ENCODE peak calls at places on chromosomes 13 and 19, in nine cellular contexts. T is breast epithelium, C is tibial nerve, A is spleen, Z is esophagus squamous epithelium, M is heart left ventricle, G is esophagus muscularis mucosa, P is Peyer's patch, H is stomach. K is an unnamed sample. For H3K36me3, the result is how much of the 10 kb centered on the place peaks cover.

GRCh38 chr13:21672811-21673591 is 2.1 kb downstream of the FGF9 start:
- DNase-seq in T (no peak), C (no peak), A (no peak), Z (no peak), M (no peak), G (no peak), P (no peak), H (no peak), K (no peak)

GRCh38 chr13:113483504-113484287 is 6.8 kb downstream of the DCUN1D2 start:
- DNase-seq in T (no peak), C (no peak), A (no peak), Z (no peak), M (peak), G (no peak), P (no peak), H (no peak), K (no peak)

GRCh38 chr19:12947702-12948596 is 2.3 kb downstream of the RAD23A start:
- DNase-seq in T (no peak), C (no peak), A (no peak), Z (no peak), M (no peak), G (no peak), P (no peak), H (peak), K (no peak)

GRCh38 chr19:48551437-48552302 is at the start of gene SULT2B1:
- DNase-seq in T (peak), C (no peak), A (no peak), Z (no peak), M (no peak), G (no peak), P (peak), H (peak), K (no peak)

GRCh38 chr19:38564981-38565685 is 52.6 kb downstream of the MAP4K1 start:
- DNase-seq in T (no peak), C (no peak), A (peak), Z (no peak), M (no peak), G (no peak), P (peak), H (no peak), K (no peak)

GRCh38 chr19:34692541-34692940 is 15.1 kb downstream of the ZNF302 start:
- DNase-seq in T (no peak), C (no peak), A (no peak), Z (no peak), M (no peak), G (no peak), P (no peak), H (no peak), K (no peak)

GRCh38 chr19:27752530-27753184 is 1460.3 kb downstream of the UQCRFS1 start:
- DNase-seq in T (no peak), C (no peak), A (no peak), Z (no peak), M (no peak), G (no peak), P (peak), H (peak), K (peak)

GRCh38 chr13:44972956-44973581 is 16.2 kb downstream of the NUFIP1 start:
- DNase-seq in T (no peak), C (no peak), A (no peak), Z (no peak), M (no peak), G (no peak), P (no peak), H (no peak), K (no peak)

GRCh38 chr13:32142956-32143375 is 111.4 kb downstream of the FRY start:
- DNase-seq in T (no peak), C (no peak), A (no peak), Z (no peak), M (no peak), G (no peak), P (no peak), H (no peak), K (no peak)

GRCh38 chr19:40332669-40333068 is 15.5 kb downstream of the C19orf47 start:
- DNase-seq in T (no peak), C (no peak), A (no peak), Z (no peak), M (no peak), G (no peak), P (no peak), H (no peak), K (no peak)

GRCh38 chr13:26445092-26445491 is 112.4 kb upstream of the WASF3 start:
- DNase-seq in T (no peak), C (no peak), A (no peak), Z (no peak), M (no peak), G (no peak), P (no peak), H (no peak), K (no peak)

GRCh38 chr13:24074687-24075086 is 85.8 kb upstream of the SPATA13 start:
- DNase-seq in T (no peak), C (no peak), A (no peak), Z (no peak), M (no peak), G (no peak), P (no peak), H (peak), K (no peak)

GRCh38 chr13:41231786-41232185 is 31.6 kb downstream of the MTRF1 start:
- DNase-seq in T (no peak), C (no peak), A (no peak), Z (no peak), M (no peak), G (no peak), P (no peak), H (peak), K (no peak)

GRCh38 chr19:54461201-54462071 is 2.1 kb downstream of the LENG9 start:
- DNase-seq in T (no peak), C (no peak), A (peak), Z (no peak), M (no peak), G (no peak), P (no peak), H (no peak), K (no peak)

GRCh38 chr13:95378603-95379002 is 77.4 kb upstream of the ABCC4 start:
- DNase-seq in T (no peak), C (no peak), A (no peak), Z (no peak), M (peak), G (no peak), P (no peak), H (no peak), K (peak)

GRCh38 chr13:75798353-75799245 is 162.5 kb downstream of the LMO7 start:
- DNase-seq in T (no peak), C (no peak), A (no peak), Z (no peak), M (no peak), G (no peak), P (peak), H (no peak), K (no peak)

GRCh38 chr13:95201814-95202521 is 99.3 kb downstream of the ABCC4 start:
- DNase-seq in T (no peak), C (no peak), A (no peak), Z (no peak), M (no peak), G (no peak), P (no peak), H (no peak), K (no peak)

GRCh38 chr13:30143671-30144400 is 163.5 kb downstream of the KATNAL1 start:
- DNase-seq in T (no peak), C (no peak), A (no peak), Z (no peak), M (no peak), G (no peak), P (no peak), H (no peak), K (no peak)

GRCh38 chr13:77001963-77002587 is 10.2 kb downstream of the CLN5 start:
- DNase-seq in T (no peak), C (no peak), A (no peak), Z (no peak), M (no peak), G (no peak), P (no peak), H (no peak), K (no peak)
- TF ChIP-seq POLR2A in T (no peak), C (no peak), A (no peak), Z (no peak), M (no peak), G (no peak), P (no peak), H (no peak), K (no peak)

GRCh38 chr19:19049406-19049805 is 14.4 kb upstream of the SLC25A42 start:
- DNase-seq in T (no peak), C (no peak), A (no peak), Z (no peak), M (no peak), G (no peak), P (no peak), H (no peak), K (no peak)
- H3K36me3 ChIP-seq in T (under half), C (under half), A (half or more), Z (under half), M (under half), G (half or more), P (under half), H (half or more), K (under half)

GRCh38 chr13:36819064-36819810 is at the start of gene RFXAP:
- DNase-seq in T (peak), C (peak), A (peak), Z (peak), M (peak), G (peak), P (peak), H (peak), K (peak)
- TF ChIP-seq POLR2A in T (peak), C (peak), A (no peak), Z (no peak), M (no peak), G (no peak), P (peak), H (no peak), K (no peak)

DNA sequence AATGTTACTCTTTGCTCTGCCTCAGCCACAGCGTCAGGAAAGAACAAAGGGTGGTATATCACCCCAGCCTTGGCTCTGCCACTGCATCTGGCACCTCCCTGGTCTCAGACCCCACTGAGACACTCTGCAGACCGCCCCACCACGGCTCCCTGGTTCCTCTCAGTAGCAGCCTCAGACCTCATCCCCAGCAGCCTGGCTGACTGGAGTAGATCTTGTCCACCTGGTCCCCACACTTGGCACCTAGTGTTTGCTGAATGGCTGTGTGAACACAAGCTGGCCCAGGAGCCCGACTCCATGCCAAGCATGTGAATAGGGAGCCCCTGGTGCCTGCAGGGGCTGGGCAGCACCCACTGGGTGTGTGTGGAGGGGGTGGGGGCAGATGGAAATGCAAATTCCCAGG is 2.1 kb upstream of the TM6SF2 start:
- DNase-seq in T (no peak), C (no peak), A (no peak), Z (no peak), M (no peak), G (no peak), P (no peak), H (no peak), K (no peak)
- H3K36me3 ChIP-seq in T (under half), C (under half), A (half or more), Z (under half), M (under half), G (half or more), P (under half), H (half or more), K (under half)

K was measured in sigmoid colon.